ENCODE peak calls at places on chromosomes 5 and 9, in seven cellular contexts. R, L, G, D, K, T and F are unnamed samples.
A peak's percentile ranks its signal among the peaks of the same experiment; 100 is the strongest.

GRCh38 chr5:139446956-139447779 is 7.8 kb upstream of the DNAJC18 start:
- DNase-seq in L (no peak), T (no peak), K (no peak), G (no peak), D (peak; percentile 84), R (no peak), F (no peak)

GRCh38 chr9:76445976-76446375 is 13.0 kb upstream of the GCNT1 start:
- DNase-seq in R (no peak), G (no peak), L (no peak), D (no peak), K (no peak), T (no peak), F (no peak)

GRCh38 chr5:151151793-151152192 is 5.8 kb downstream of the ANXA6 start:
- DNase-seq in G (no peak), T (no peak), K (peak; percentile 55), D (peak; percentile 61), L (no peak), R (peak; percentile 50), F (no peak)

GRCh38 chr9:4196886-4197285 is 103.0 kb downstream of the GLIS3 start:
- DNase-seq in T (peak; percentile 13), R (no peak), G (no peak), D (no peak), L (no peak), K (no peak), F (no peak)

GRCh38 chr9:706606-707451 is 134.7 kb upstream of the DMRT1 start:
- DNase-seq in G (peak; percentile 41), K (peak; percentile 75), L (no peak), T (no peak), R (peak; percentile 93), D (peak; percentile 86), F (no peak)

GRCh38 chr5:126066795-126067321 is 356.4 kb upstream of the GRAMD2B start:
- DNase-seq in L (no peak), G (no peak), T (no peak), R (no peak), D (no peak), K (no peak), F (no peak)

GRCh38 chr9:130197888-130198287 is 25.7 kb downstream of the NCS1 start:
- DNase-seq in R (no peak), L (no peak), D (no peak), T (no peak), K (no peak), G (no peak), F (no peak)

GRCh38 chr5:6085461-6085860 is 292.9 kb downstream of the MED10 start:
- DNase-seq in R (no peak), G (no peak), D (no peak), T (no peak), K (no peak), L (no peak), F (no peak)

GRCh38 chr9:15531380-15531779 is 20.6 kb upstream of the PSIP1 start:
- DNase-seq in G (no peak), D (no peak), K (no peak), R (no peak), T (no peak), L (no peak), F (no peak)

GRCh38 chr5:55601209-55601618 is 66.5 kb upstream of the PLPP1 start:
- DNase-seq in R (peak; percentile 93), D (peak; percentile 89), G (peak; percentile 20), T (no peak), K (peak; percentile 76), L (no peak), F (no peak)

GRCh38 chr9:133522073-133522910 is 2.5 kb downstream of the MYMK start:
- DNase-seq in G (no peak), T (no peak), R (no peak), D (no peak), K (no peak), L (no peak), F (no peak)
- H3K9me3 ChIP-seq in G (no peaks in the 10 kb centered on the region), T (no peaks in the 10 kb centered on the region), R (no peaks in the 10 kb centered on the region), D (no peaks in the 10 kb centered on the region), K (no peaks in the 10 kb centered on the region), L (no peaks in the 10 kb centered on the region), F (no peaks in the 10 kb centered on the region)

GRCh38 chr5:172869734-172870133 is 35.7 kb downstream of the ERGIC1 start:
- DNase-seq in L (no peak), K (no peak), G (no peak), R (no peak), T (no peak), D (peak; percentile 47), F (no peak)
- H3K9me3 ChIP-seq in L (no peaks in the 10 kb centered on the region), K (no peaks in the 10 kb centered on the region), G (no peaks in the 10 kb centered on the region), R (no peaks in the 10 kb centered on the region), T (no peaks in the 10 kb centered on the region), D (no peaks in the 10 kb centered on the region), F (no peaks in the 10 kb centered on the region)

GRCh38 chr5:45725537-45725936 is 29.4 kb upstream of the HCN1 start:
- DNase-seq in D (no peak), R (no peak), G (no peak), T (no peak), L (no peak), K (no peak), F (no peak)
- H3K9me3 ChIP-seq in D (no peaks in the 10 kb centered on the region), R (no peaks in the 10 kb centered on the region), G (no peaks in the 10 kb centered on the region), T (no peaks in the 10 kb centered on the region), L (no peaks in the 10 kb centered on the region), K (no peaks in the 10 kb centered on the region), F (no peaks in the 10 kb centered on the region)

GRCh38 chr9:79801459-79801858 is 229.7 kb downstream of the TLE4 start:
- DNase-seq in L (no peak), G (peak; percentile 60), T (no peak), R (no peak), K (no peak), D (no peak), F (no peak)

GRCh38 chr9:79800578-79800977 is 228.8 kb downstream of the TLE4 start:
- DNase-seq in R (peak; percentile 82), G (no peak), T (no peak), K (no peak), D (peak; percentile 41), L (no peak), F (no peak)

GRCh38 chr9:79796411-79796810 is 224.6 kb downstream of the TLE4 start:
- DNase-seq in K (no peak), D (no peak), G (no peak), L (no peak), T (no peak), R (no peak), F (no peak)

GRCh38 chr9:79798450-79798849 is 226.7 kb downstream of the TLE4 start:
- DNase-seq in L (no peak), G (no peak), K (no peak), D (no peak), T (no peak), R (no peak), F (no peak)

DNA sequence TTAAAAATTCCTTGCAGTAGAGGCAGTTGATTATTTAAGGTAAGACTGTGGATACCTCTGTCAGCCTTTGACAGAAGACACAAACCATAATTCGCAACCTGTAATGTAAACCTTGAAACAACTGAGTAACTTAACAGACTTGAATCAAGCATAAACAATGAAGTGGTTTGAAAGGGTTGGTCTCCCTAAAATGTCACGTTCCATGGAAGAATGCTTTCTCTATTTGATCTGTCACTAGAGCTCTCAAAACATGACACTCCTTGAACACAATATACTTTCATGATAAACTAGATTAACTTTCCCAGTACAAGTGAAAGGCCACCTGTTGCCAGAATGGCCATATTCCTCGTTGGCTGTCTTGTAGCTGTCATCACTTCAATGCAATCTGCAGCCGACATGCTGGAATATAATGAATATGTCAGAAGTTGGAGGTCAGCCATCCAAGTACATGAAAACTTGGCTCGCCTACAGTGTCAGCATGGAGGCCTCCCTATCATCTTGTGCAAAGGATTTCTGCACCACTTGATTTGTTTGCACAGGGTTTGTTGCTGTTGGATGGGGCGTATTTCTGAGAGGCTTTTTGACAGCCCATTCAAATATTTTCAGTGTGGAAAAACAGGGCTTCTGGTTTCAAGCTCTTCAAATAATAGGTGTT is 228.1 kb downstream of the TLE4 start:
- DNase-seq in L (no peak), K (no peak), T (no peak), D (no peak), R (peak; percentile 53), G (no peak), F (no peak)
- H3K9me3 ChIP-seq in L (no peaks in the 10 kb centered on the region), K (no peaks in the 10 kb centered on the region), T (no peaks in the 10 kb centered on the region), D (no peaks in the 10 kb centered on the region), R (no peaks in the 10 kb centered on the region), G (no peaks in the 10 kb centered on the region), F (no peaks in the 10 kb centered on the region)

GRCh38 chr9:17246770-17247169 is 111.9 kb downstream of the CNTLN start:
- DNase-seq in T (no peak), K (no peak), L (no peak), R (no peak), D (no peak), G (no peak), F (no peak)

DNA sequence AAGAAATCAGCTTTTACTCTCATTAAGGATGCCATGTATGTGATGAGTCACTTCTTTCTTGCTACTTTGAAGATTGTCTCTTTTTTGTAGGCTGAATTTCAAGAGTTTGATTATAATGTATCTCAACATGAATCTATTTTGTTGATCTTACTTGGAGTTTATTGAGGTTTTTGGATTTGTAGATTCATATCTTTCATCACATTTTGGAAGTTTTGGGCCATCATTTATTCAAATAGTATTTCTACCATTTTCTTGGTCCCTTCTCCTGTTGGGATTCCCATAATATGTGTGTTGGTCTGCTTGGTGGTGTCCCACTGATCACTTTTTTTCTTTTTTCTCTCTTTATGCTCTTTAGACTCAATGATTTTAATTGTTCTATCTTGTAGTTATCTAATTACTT is 116.3 kb downstream of the CNTLN start:
- DNase-seq in D (no peak), T (no peak), R (no peak), L (no peak), G (no peak), K (no peak), F (no peak)
- H3K9me3 ChIP-seq in D (peaks cover 8% of the 10 kb centered on the region), T (peaks cover 7% of the 10 kb centered on the region), R (peaks cover 60% of the 10 kb centered on the region), L (no peaks in the 10 kb centered on the region), G (no peaks in the 10 kb centered on the region), K (no peaks in the 10 kb centered on the region), F (peaks cover 4% of the 10 kb centered on the region)

DNA sequence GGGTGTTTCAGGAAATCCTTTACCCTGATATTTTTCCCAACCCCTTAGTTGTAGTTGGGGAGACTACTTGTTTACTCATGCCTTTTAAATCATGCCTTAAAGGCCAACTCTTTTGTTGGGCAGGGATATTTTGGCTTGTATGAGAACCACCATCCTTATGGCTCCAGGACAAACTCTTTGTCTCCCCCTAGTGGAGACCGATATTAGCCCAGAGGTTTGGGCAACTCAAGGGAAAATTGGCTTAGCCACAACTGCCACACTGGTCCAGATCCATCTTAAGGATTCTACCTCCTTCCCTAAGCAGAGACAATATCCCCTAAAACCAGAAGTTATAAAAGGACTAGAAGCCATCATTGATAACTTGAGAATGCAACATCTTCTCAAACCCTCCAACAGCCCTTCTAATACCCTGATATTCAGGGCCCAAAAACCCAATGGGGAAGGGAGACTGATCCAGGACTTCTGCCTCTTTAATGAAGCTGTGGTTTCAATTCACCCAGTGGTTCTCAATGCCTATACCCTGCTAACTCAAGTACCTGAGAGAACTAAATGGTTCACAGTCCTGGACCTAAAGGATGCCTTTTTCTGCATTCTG is 100.9 kb upstream of the HCN1 start:
- DNase-seq in G (peak; percentile 15), D (no peak), L (no peak), T (no peak), K (no peak), R (no peak), F (no peak)
- H3K9me3 ChIP-seq in G (peaks cover 8% of the 10 kb centered on the region), D (no peaks in the 10 kb centered on the region), L (no peaks in the 10 kb centered on the region), T (peaks cover 22% of the 10 kb centered on the region), K (no peaks in the 10 kb centered on the region), R (peaks cover 7% of the 10 kb centered on the region), F (no peaks in the 10 kb centered on the region)

DNA sequence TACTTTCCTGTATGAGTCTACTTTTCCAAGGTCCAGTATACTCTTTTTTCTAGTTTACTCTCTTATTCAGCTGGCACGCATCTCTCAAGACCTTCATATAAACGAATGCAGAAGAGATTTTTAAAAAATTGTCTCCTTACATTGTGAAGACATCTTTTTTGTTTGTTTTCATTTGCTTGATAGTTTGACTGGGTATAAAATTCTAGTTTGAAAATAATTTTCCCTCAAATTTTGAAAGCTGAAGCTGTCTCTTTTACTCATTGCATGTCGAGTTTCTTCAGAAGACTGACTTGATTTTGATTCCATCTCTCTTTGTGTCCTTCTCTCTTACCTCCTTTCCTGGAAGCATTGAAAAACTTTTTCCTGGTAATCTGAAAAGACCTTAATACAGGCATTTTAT is 3.1 kb upstream of the PCDHB11 start:
- DNase-seq in T (no peak), L (no peak), K (no peak), D (no peak), G (no peak), R (no peak), F (no peak)
- H3K9me3 ChIP-seq in T (peaks cover 14% of the 10 kb centered on the region), L (peaks cover 5% of the 10 kb centered on the region), K (peaks cover 6% of the 10 kb centered on the region), D (peaks cover 8% of the 10 kb centered on the region), G (peaks cover 19% of the 10 kb centered on the region), R (peaks cover 71% of the 10 kb centered on the region), F (no peaks in the 10 kb centered on the region)